ENCODE peak calls at places on chromosomes 2 and 18, in four cellular contexts. U is NCI-H69, Q is Panc1, I is NCI-H774. B is an unnamed sample.

GRCh38 chr2:238270606-238271005 is 17.8 kb downstream of the PER2 start:
- DNase-seq in I (no peak), Q (no peak), U (no peak), B (no peak)

GRCh38 chr18:76426738-76427305 is 68.2 kb downstream of the ZNF516 start:
- DNase-seq in Q (no peak), I (no peak), U (no peak), B (no peak)

GRCh38 chr2:10541081-10541480 is 93.0 kb upstream of the ODC1 start:
- DNase-seq in Q (no peak), I (no peak), U (no peak), B (no peak)

GRCh38 chr2:211455225-211455841 is 898.9 kb downstream of the CPS1 start:
- DNase-seq in Q (peak; percentile 46), U (peak; percentile 73), I (peak; percentile 57), B (peak; percentile 45)

GRCh38 chr2:43484323-43484930 is 111.4 kb downstream of the THADA start:
- DNase-seq in Q (peak; percentile 64), U (peak; percentile 78), I (peak; percentile 52), B (peak; percentile 84)

GRCh38 chr2:167332358-167332757 is 444.1 kb downstream of the XIRP2 start:
- DNase-seq in I (no peak), U (no peak), Q (no peak), B (no peak)

GRCh38 chr2:100260712-100261620 is 61.3 kb downstream of the LONRF2 start:
- DNase-seq in U (peak; percentile 68), I (no peak), Q (peak; percentile 48), B (peak; percentile 34)

GRCh38 chr2:158101384-158101926 is at the start of gene UPP2:
- DNase-seq in U (no peak), I (no peak), Q (no peak), B (no peak)

GRCh38 chr18:42290318-42291307 is 335.6 kb downstream of the PIK3C3 start:
- DNase-seq in U (no peak), I (peak; percentile 4), Q (no peak), B (no peak)

GRCh38 chr2:239753537-239753936 is 271.6 kb downstream of the NDUFA10 start:
- DNase-seq in Q (no peak), U (peak; percentile 8), I (peak; percentile 19), B (no peak)

GRCh38 chr2:223459328-223459939 is 142.7 kb downstream of the SCG2 start:
- DNase-seq in Q (no peak), I (peak; percentile 38), U (peak; percentile 61), B (peak; percentile 32)

GRCh38 chr18:6561893-6562292 is 147.2 kb upstream of the L3MBTL4 start:
- DNase-seq in I (no peak), Q (no peak), U (no peak), B (no peak)

GRCh38 chr2:201507725-201508124 is 56.2 kb downstream of the STRADB start:
- DNase-seq in I (no peak), U (no peak), Q (no peak), B (no peak)

GRCh38 chr2:96692094-96692971 is 47.5 kb downstream of the LMAN2L start:
- DNase-seq in U (no peak), Q (no peak), I (no peak), B (no peak)

GRCh38 chr2:199627417-199627816 is 169.7 kb upstream of the SATB2 start:
- DNase-seq in Q (no peak), U (no peak), I (no peak), B (peak; percentile 22)

GRCh38 chr2:241895732-241896641 is 26.5 kb downstream of the RTP5 start:
- DNase-seq in Q (no peak), U (peak; percentile 2), I (no peak), B (no peak)

GRCh38 chr18:6055711-6056110 is 160.4 kb upstream of the TMEM200C start:
- DNase-seq in Q (peak; percentile 43), I (no peak), U (no peak), B (peak; percentile 51)

GRCh38 chr2:84958135-84959044 is 12.6 kb upstream of the KCMF1 start:
- DNase-seq in Q (peak; percentile 97), I (peak; percentile 75), U (peak; percentile 92), B (peak; percentile 40)

GRCh38 chr2:219736196-219736595 is 108.8 kb downstream of the SLC4A3 start:
- DNase-seq in U (peak; percentile 48), I (peak; percentile 22), Q (peak; percentile 15), B (peak; percentile 70)

GRCh38 chr2:200185575-200186103 is 120.9 kb upstream of the SPATS2L start:
- DNase-seq in I (no peak), U (no peak), Q (no peak), B (no peak)

GRCh38 chr18:57835904-57836303 is 32.8 kb upstream of the ATP8B1 start:
- DNase-seq in Q (no peak), I (no peak), U (no peak), B (no peak)

GRCh38 chr2:221731432-221731831 is 159.3 kb upstream of the EPHA4 start:
- DNase-seq in Q (no peak), I (no peak), U (peak; percentile 1), B (no peak)

GRCh38 chr2:43226955-43227829 is 786 bp upstream of the ZFP36L2 start:
- DNase-seq in U (peak; percentile 82), I (peak; percentile 57), Q (no peak), B (peak; percentile 85)

GRCh38 chr2:218091743-218092142 is 22.7 kb downstream of the RUFY4 start:
- DNase-seq in U (no peak), I (no peak), Q (no peak), B (no peak)

GRCh38 chr2:226511327-226511726 is 288.3 kb downstream of the IRS1 start:
- DNase-seq in U (no peak), I (no peak), Q (no peak), B (no peak)

GRCh38 chr2:177759443-177759842 is 313.1 kb downstream of the PDE11A start:
- DNase-seq in U (no peak), I (no peak), Q (no peak), B (no peak)

GRCh38 chr2:33104052-33104623 is 157.4 kb downstream of the LTBP1 start:
- DNase-seq in I (no peak), U (no peak), Q (no peak), B (no peak)

GRCh38 chr2:135839713-135840112 is 2.7 kb upstream of the LCT start:
- DNase-seq in U (peak; percentile 67), I (no peak), Q (no peak), B (no peak)

GRCh38 chr18:12779456-12779855 is 76.6 kb downstream of the PSMG2 start:
- DNase-seq in U (no peak), Q (no peak), I (no peak), B (no peak)

GRCh38 chr18:34709104-34709503 is 994 bp upstream of the DTNA start:
- DNase-seq in I (no peak), U (peak; percentile 87), Q (no peak), B (no peak)

GRCh38 chr2:191899442-191899841 is 52.6 kb upstream of the CAVIN2 start:
- DNase-seq in I (no peak), U (no peak), Q (peak; percentile 69), B (peak; percentile 71)

GRCh38 chr2:26347286-26347865 is 787 bp upstream of the ADGRF3 start:
- DNase-seq in Q (no peak), I (no peak), U (no peak), B (peak; percentile 36)

GRCh38 chr2:39696072-39696471 is 30.4 kb downstream of the TMEM178A start:
- DNase-seq in Q (no peak), U (peak; percentile 96), I (peak; percentile 61), B (no peak)

B was measured in RKO.